ENCODE peak calls at places on chromosome 6, in five cellular contexts. O, P, Q, Z and V are unnamed samples.

GRCh38 chr6:38876470-38876869 is 161.4 kb downstream of the DNAH8 start:
- DNase-seq in O (no peak), P (no peak), Q (peak; percentile 45), Z (no peak), V (no peak)

GRCh38 chr6:162728177-162728571 is 400 bp downstream of the PACRG start:
- DNase-seq in O (peak; percentile 77), P (no peak), Q (no peak), Z (peak; percentile 6), V (no peak)

GRCh38 chr6:141421378-141421777 is 711.3 kb upstream of the GJE1 start:
- DNase-seq in O (no peak), P (peak; percentile 5), Q (no peak), Z (no peak), V (no peak)

GRCh38 chr6:166739655-166740318 is 112.7 kb upstream of the RPS6KA2 start:
- DNase-seq in O (no peak), P (no peak), Q (no peak), Z (no peak), V (no peak)

GRCh38 chr6:133259561-133259960 is 18.4 kb downstream of the EYA4 start:
- DNase-seq in O (no peak), P (no peak), Q (no peak), Z (no peak), V (no peak)

GRCh38 chr6:34022250-34022872 is 123.5 kb downstream of the GRM4 start:
- DNase-seq in O (no peak), P (no peak), Q (no peak), Z (no peak), V (peak; percentile 69)

GRCh38 chr6:138258197-138258596 is 39.9 kb upstream of the PBOV1 start:
- DNase-seq in O (no peak), P (no peak), Q (no peak), Z (no peak), V (no peak)

GRCh38 chr6:83313880-83314279 is 117.0 kb downstream of the ME1 start:
- DNase-seq in O (no peak), P (no peak), Q (no peak), Z (no peak), V (no peak)

GRCh38 chr6:139250296-139251274 is 41.2 kb downstream of the TXLNB start:
- DNase-seq in O (peak; percentile 85), P (peak; percentile 40), Q (peak; percentile 44), Z (no peak), V (no peak)

DNA sequence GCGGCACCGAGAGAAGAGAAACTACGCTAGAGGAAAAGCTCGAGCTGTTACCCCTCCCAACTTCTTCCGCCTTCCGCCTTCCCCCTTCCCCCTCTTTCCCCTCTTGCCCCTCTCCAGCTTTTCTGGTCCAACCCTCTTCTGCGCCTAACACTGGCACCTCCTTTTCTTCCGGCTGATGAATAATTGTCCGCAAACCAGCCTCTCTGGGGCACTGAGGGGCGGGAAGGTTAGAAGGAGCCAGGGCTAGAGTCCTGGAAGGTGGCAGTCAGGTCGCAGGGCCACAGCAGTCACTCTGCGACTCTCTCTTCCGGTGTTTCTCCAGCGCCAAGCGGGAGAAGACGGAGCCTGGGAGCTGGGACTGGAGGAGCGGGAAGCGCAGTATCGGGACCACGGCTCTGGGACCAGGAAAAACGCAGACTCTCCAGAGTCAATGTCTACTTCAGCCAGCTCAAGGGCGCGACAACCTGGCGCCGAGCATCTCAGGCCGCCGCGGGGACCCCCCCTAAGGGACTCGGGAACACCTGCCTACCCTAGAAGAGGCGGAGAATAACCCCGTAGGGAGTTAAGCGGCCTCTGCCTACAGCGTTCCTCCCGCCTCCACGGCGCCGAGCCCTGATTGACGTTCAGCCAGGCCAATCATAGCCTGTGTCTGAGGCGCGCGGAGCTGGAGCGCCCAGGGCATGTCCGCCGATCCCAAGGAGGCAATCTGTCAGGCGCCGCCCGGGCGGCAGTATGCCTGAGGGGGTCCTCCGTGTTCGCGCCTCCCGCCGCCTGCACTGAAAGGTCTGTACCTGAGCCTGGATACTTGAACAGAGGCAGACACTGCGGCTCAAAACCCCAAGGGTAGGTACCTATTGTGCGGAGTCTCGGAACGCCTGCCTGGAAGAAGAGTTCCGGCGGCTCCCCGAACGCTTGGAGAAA is 40.4 kb downstream of the PSMB9 start:
- DNase-seq in O (peak; percentile 98), P (peak; percentile 95), Q (peak; percentile 93), Z (peak; percentile 94), V (peak; percentile 96)
- TF ChIP-seq POLR2A in O (peak; percentile 3), P (peak; percentile 70), Q (peak; percentile 85), Z (peak; percentile 87), V (peak; percentile 86)

DNA sequence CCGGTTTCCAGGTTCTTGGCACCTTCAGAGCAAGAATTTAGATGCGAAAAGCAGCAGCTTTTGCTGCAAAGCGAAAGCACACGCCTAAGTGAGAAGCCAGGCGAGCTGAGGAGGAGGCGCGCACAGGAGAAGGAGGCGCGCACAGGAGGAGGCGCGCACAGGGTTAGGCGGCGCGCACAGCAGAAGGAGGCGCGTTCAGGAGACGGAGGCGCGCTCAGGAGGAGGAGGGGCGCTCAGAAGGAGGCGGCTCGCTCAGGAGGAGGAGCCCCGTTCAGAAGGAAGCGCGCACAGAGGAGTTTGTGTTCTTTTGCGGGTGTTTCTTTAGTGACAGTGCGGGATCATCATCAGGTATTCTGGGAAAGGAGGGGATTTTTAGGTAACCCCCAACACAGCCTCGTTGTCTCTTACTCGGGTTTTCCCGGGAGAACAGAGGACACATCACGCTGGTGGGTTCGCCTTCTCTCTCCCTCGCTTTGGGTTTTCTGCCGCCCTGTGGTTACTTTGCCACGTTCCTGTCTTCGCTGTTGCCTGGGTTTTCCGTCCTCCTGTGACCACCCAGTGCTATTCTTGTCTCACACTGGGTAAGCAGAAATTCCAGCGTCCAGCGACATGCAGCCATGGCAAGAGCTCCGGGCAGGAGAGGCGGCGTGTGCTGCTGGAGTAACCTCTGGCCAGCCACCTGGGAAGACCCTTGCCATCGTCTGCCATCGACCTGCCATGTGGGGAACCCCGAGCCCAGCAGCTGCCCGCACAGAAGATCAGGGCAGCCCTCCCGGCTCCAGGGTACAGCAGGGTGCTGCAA is 47.0 kb downstream of the WDR27 start:
- DNase-seq in O (peak; percentile 93), P (no peak), Q (peak; percentile 79), Z (peak; percentile 65), V (peak; percentile 73)
- TF ChIP-seq POLR2A in O (no peak), P (no peak), Q (peak; percentile 49), Z (peak; percentile 19), V (no peak)

DNA sequence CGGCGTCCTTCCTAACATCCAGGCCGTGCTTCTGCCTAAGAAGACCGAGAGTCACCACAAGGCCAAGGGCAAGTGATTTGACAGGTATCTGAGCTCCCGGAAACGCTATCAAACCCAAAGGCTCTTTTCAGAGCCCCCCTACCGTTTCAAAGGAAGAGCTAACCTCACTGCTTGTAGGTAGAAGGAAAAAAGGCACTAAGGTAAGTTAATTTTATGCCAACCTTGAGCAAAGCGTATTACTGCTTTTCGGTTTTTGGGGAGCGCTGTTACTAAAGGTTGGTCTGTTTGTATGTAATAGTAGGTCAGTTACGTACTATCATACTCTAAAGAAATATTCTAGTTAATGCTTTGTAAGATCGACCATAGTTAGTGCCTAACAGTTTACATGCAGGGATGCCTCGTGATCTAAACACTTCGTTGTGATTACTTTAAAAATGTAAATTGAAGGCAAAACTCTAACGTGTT is 37.4 kb downstream of the HFE start:
- DNase-seq in O (no peak), P (no peak), Q (no peak), Z (no peak), V (no peak)
- TF ChIP-seq POLR2A in O (no peak), P (no peak), Q (no peak), Z (no peak), V (no peak)

DNA sequence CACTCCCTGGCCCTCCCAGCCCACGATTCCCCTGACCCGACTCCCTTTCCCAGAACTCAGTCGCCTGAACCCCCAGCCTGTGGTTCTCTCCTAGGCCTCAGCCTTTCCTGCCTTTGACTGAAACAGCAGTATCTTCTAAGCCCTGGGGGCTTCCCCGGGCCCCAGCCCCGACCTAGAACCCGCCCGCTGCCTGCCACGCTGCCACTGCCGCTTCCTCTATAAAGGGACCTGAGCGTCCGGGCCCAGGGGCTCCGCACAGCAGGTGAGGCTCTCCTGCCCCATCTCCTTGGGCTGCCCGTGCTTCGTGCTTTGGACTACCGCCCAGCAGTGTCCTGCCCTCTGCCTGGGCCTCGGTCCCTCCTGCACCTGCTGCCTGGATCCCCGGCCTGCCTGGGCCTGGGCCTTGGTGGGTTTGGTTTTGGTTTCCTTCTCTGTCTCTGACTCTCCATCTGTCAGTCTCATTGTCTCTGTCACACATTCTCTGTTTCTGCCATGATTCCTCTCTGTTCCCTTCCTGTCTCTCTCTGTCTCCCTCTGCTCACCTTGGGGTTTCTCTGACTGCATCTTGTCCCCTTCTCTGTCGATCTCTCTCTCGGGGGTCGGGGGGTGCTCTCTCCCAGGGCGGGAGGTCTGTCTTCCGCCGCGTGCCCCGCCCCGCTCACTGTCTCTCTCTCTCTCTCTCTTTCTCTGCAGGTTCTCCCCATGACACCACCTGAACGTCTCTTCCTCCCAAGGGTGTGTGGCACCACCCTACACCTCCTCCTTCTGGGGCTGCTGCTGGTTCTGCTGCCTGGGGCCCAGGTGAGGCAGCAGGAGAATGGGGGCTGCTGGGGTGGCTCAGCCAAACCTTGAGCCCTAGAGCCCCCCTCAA is at the start of gene LTA:
- DNase-seq in O (peak; percentile 92), P (no peak), Q (no peak), Z (no peak), V (no peak)
- TF ChIP-seq POLR2A in O (no peak), P (no peak), Q (no peak), Z (no peak), V (no peak)

DNA sequence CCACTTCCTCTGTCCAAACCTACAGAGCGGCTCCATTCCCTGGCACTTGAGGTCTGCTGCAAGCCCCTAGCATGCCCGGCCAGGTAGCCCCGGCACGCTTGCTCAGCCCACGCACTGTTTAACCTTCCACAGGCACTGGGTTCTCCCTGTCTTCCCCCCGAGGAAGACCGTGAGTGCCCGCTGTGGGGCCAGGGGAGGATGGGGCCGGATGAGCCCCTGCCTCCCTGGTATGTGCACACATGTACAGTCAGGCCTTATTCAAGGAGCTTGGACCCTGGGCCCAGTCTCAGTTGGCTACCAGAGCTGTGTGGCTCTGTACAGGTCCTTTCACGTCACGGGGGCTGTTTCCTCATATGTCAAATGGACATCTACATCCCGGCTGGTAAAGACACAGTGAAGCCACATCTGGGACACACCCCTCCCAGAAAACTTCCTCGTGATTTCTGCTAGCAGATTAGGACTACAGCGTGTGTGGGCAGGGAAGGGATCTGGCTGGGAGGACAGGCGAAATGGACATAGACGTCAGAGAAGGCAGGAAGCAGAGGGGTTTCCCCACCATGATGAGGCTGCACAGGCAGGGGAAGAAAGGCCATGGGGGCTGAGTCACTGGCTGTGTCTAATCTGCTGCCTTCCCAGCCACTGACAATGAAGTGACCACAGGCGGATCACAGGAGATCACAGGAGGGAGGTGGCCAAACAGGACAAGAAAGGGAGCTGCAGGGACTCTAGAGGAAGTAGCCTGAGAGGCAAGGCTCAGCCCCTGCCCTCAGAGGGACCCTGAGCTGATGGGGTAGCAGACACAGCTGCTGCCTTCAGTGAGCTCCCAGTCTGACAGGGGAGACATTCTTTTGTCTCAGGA is 62.9 kb downstream of the MRPL14 start:
- DNase-seq in O (no peak), P (peak; percentile 69), Q (peak; percentile 95), Z (no peak), V (peak; percentile 86)
- TF ChIP-seq POLR2A in O (no peak), P (no peak), Q (peak; percentile 71), Z (peak; percentile 31), V (no peak)

GRCh38 chr6:42254505-42254904 is 36.8 kb upstream of the MRPS10 start:
- DNase-seq in O (no peak), P (no peak), Q (peak; percentile 41), Z (no peak), V (no peak)

GRCh38 chr6:42257063-42257462 is 39.4 kb upstream of the MRPS10 start:
- DNase-seq in O (no peak), P (no peak), Q (no peak), Z (no peak), V (no peak)

GRCh38 chr6:42257614-42258013 is 40.0 kb upstream of the MRPS10 start:
- DNase-seq in O (no peak), P (no peak), Q (no peak), Z (no peak), V (no peak)

GRCh38 chr6:42251911-42252637 is 34.4 kb upstream of the MRPS10 start:
- DNase-seq in O (no peak), P (no peak), Q (peak; percentile 81), Z (no peak), V (no peak)

GRCh38 chr6:42255050-42255449 is 37.4 kb upstream of the MRPS10 start:
- DNase-seq in O (no peak), P (no peak), Q (no peak), Z (no peak), V (no peak)
- TF ChIP-seq POLR2A in O (no peak), P (no peak), Q (no peak), Z (no peak), V (no peak)